ENCODE peak calls at places on chromosomes 11 and 22, in six cellular contexts. One of them, this sample, is unnamed.

GRCh38 chr22:21931056-21931455 is 21.6 kb downstream of the PPM1F start:
- DNase-seq in nucleus accumbens: no peak
- DNase-seq in occipital lobe: no peak
- DNase-seq in A549: no peak
- DNase-seq in GM12865: no peak
- DNase-seq in stimulated activated naive CD4-positive, alpha-beta T cell: no peak
- DNase-seq in this sample: no peak

GRCh38 chr22:41043727-41044126 is 48.7 kb upstream of the EP300 start:
- DNase-seq in nucleus accumbens: no peak
- DNase-seq in occipital lobe: no peak
- DNase-seq in A549: no peak
- DNase-seq in GM12865: no peak
- DNase-seq in stimulated activated naive CD4-positive, alpha-beta T cell: no peak
- DNase-seq in this sample: no peak

GRCh38 chr11:73549367-73549766 is 48.5 kb downstream of the FAM168A start:
- DNase-seq in nucleus accumbens: no peak
- DNase-seq in occipital lobe: no peak
- DNase-seq in A549: no peak
- DNase-seq in GM12865: no peak
- DNase-seq in stimulated activated naive CD4-positive, alpha-beta T cell: no peak
- DNase-seq in this sample: no peak

GRCh38 chr11:61007383-61007970 is 36.0 kb downstream of the CD6 start:
- DNase-seq in nucleus accumbens: no peak
- DNase-seq in occipital lobe: no peak
- DNase-seq in A549: no peak
- DNase-seq in GM12865: no peak
- DNase-seq in stimulated activated naive CD4-positive, alpha-beta T cell: peak; percentile 41
- DNase-seq in this sample: no peak

GRCh38 chr11:128532016-128532570 is 55.3 kb downstream of the ETS1 start:
- DNase-seq in nucleus accumbens: peak; percentile 40
- DNase-seq in occipital lobe: peak; percentile 71
- DNase-seq in A549: no peak
- DNase-seq in GM12865: no peak
- DNase-seq in stimulated activated naive CD4-positive, alpha-beta T cell: no peak
- DNase-seq in this sample: no peak

GRCh38 chr22:17952273-17952801 is 72.0 kb downstream of the MICAL3 start:
- DNase-seq in nucleus accumbens: no peak
- DNase-seq in occipital lobe: no peak
- DNase-seq in A549: no peak
- DNase-seq in GM12865: no peak
- DNase-seq in stimulated activated naive CD4-positive, alpha-beta T cell: no peak
- DNase-seq in this sample: no peak

GRCh38 chr11:118287006-118287405 is 17.5 kb upstream of the CD3E start:
- DNase-seq in nucleus accumbens: no peak
- DNase-seq in occipital lobe: no peak
- DNase-seq in A549: no peak
- DNase-seq in GM12865: no peak
- DNase-seq in stimulated activated naive CD4-positive, alpha-beta T cell: no peak
- DNase-seq in this sample: no peak

GRCh38 chr22:42800731-42801536 is 56.1 kb downstream of the ARFGAP3 start:
- DNase-seq in nucleus accumbens: no peak
- DNase-seq in occipital lobe: no peak
- DNase-seq in A549: no peak
- DNase-seq in GM12865: no peak
- DNase-seq in stimulated activated naive CD4-positive, alpha-beta T cell: no peak
- DNase-seq in this sample: peak; percentile 49

GRCh38 chr22:42269407-42270177 is 861 bp downstream of the TCF20 start:
- DNase-seq in nucleus accumbens: no peak
- DNase-seq in occipital lobe: no peak
- DNase-seq in A549: peak; percentile 68
- DNase-seq in GM12865: peak; percentile 83
- DNase-seq in stimulated activated naive CD4-positive, alpha-beta T cell: peak; percentile 64
- DNase-seq in this sample: no peak

GRCh38 chr11:30348035-30348434 is 25.1 kb downstream of the ARL14EP start:
- DNase-seq in nucleus accumbens: no peak
- DNase-seq in occipital lobe: no peak
- DNase-seq in A549: no peak
- DNase-seq in GM12865: no peak
- DNase-seq in stimulated activated naive CD4-positive, alpha-beta T cell: no peak
- DNase-seq in this sample: no peak

GRCh38 chr11:26583550-26583949 is 11.5 kb upstream of the MUC15 start:
- DNase-seq in nucleus accumbens: no peak
- DNase-seq in occipital lobe: no peak
- DNase-seq in A549: no peak
- DNase-seq in GM12865: no peak
- DNase-seq in stimulated activated naive CD4-positive, alpha-beta T cell: no peak
- DNase-seq in this sample: no peak

GRCh38 chr11:69540118-69541000 is 58.9 kb downstream of the LINC01488 start:
- DNase-seq in nucleus accumbens: no peak
- DNase-seq in occipital lobe: no peak
- DNase-seq in A549: no peak
- DNase-seq in GM12865: no peak
- DNase-seq in stimulated activated naive CD4-positive, alpha-beta T cell: no peak
- DNase-seq in this sample: peak; percentile 87

GRCh38 chr11:27055065-27055682 is 14.6 kb downstream of the BBOX1 start:
- DNase-seq in nucleus accumbens: no peak
- DNase-seq in occipital lobe: no peak
- DNase-seq in A549: no peak
- DNase-seq in GM12865: no peak
- DNase-seq in stimulated activated naive CD4-positive, alpha-beta T cell: no peak
- DNase-seq in this sample: no peak

GRCh38 chr11:64564419-64564818 is 26.6 kb upstream of the SLC22A12 start:
- DNase-seq in nucleus accumbens: no peak
- DNase-seq in occipital lobe: no peak
- DNase-seq in A549: no peak
- DNase-seq in GM12865: no peak
- DNase-seq in stimulated activated naive CD4-positive, alpha-beta T cell: no peak
- DNase-seq in this sample: no peak

GRCh38 chr11:3177931-3178330 is 12.8 kb upstream of the OSBPL5 start:
- DNase-seq in nucleus accumbens: no peak
- DNase-seq in occipital lobe: no peak
- DNase-seq in A549: no peak
- DNase-seq in GM12865: no peak
- DNase-seq in stimulated activated naive CD4-positive, alpha-beta T cell: no peak
- DNase-seq in this sample: no peak

GRCh38 chr11:95596011-95596489 is 193.5 kb downstream of the FAM76B start:
- DNase-seq in nucleus accumbens: no peak
- DNase-seq in occipital lobe: no peak
- DNase-seq in A549: no peak
- DNase-seq in GM12865: no peak
- DNase-seq in stimulated activated naive CD4-positive, alpha-beta T cell: no peak
- DNase-seq in this sample: no peak

GRCh38 chr22:35630387-35630793 is 13.3 kb upstream of the MB start:
- DNase-seq in nucleus accumbens: no peak
- DNase-seq in occipital lobe: no peak
- DNase-seq in A549: peak; percentile 41
- DNase-seq in GM12865: no peak
- DNase-seq in stimulated activated naive CD4-positive, alpha-beta T cell: no peak
- DNase-seq in this sample: no peak

GRCh38 chr11:76314741-76315090 is 66.2 kb downstream of the THAP12 start:
- DNase-seq in nucleus accumbens: no peak
- DNase-seq in occipital lobe: no peak
- DNase-seq in A549: no peak
- DNase-seq in GM12865: no peak
- DNase-seq in stimulated activated naive CD4-positive, alpha-beta T cell: no peak
- DNase-seq in this sample: no peak

GRCh38 chr22:39997939-39998726 is 3.4 kb downstream of the FAM83F start:
- DNase-seq in nucleus accumbens: no peak
- DNase-seq in occipital lobe: no peak
- DNase-seq in A549: peak; percentile 18
- DNase-seq in GM12865: no peak
- DNase-seq in stimulated activated naive CD4-positive, alpha-beta T cell: no peak
- DNase-seq in this sample: no peak

GRCh38 chr11:63761173-63761572 is 7.4 kb downstream of the ZFTA start:
- DNase-seq in nucleus accumbens: no peak
- DNase-seq in occipital lobe: no peak
- DNase-seq in A549: no peak
- DNase-seq in GM12865: no peak
- DNase-seq in stimulated activated naive CD4-positive, alpha-beta T cell: no peak
- DNase-seq in this sample: no peak

GRCh38 chr11:104001474-104001873 is 35.0 kb upstream of the DDI1 start:
- DNase-seq in nucleus accumbens: no peak
- DNase-seq in occipital lobe: no peak
- DNase-seq in A549: no peak
- DNase-seq in GM12865: no peak
- DNase-seq in stimulated activated naive CD4-positive, alpha-beta T cell: no peak
- DNase-seq in this sample: no peak

GRCh38 chr11:30749268-30749667 is 163.1 kb upstream of the MPPED2 start:
- DNase-seq in nucleus accumbens: no peak
- DNase-seq in occipital lobe: no peak
- DNase-seq in A549: no peak
- DNase-seq in GM12865: no peak
- DNase-seq in stimulated activated naive CD4-positive, alpha-beta T cell: no peak
- DNase-seq in this sample: no peak

GRCh38 chr11:124867700-124868099 is 2.5 kb downstream of the ROBO3 start:
- DNase-seq in nucleus accumbens: no peak
- DNase-seq in occipital lobe: no peak
- DNase-seq in A549: peak; percentile 61
- DNase-seq in GM12865: peak; percentile 29
- DNase-seq in stimulated activated naive CD4-positive, alpha-beta T cell: no peak
- DNase-seq in this sample: peak; percentile 55

GRCh38 chr11:67667490-67668190 is 6.8 kb downstream of the ALDH3B2 start:
- DNase-seq in nucleus accumbens: no peak
- DNase-seq in occipital lobe: no peak
- DNase-seq in A549: no peak
- DNase-seq in GM12865: peak; percentile 57
- DNase-seq in stimulated activated naive CD4-positive, alpha-beta T cell: no peak
- DNase-seq in this sample: no peak

GRCh38 chr22:25840162-25840561 is 98.2 kb downstream of the MYO18B start:
- DNase-seq in nucleus accumbens: no peak
- DNase-seq in occipital lobe: no peak
- DNase-seq in A549: no peak
- DNase-seq in GM12865: no peak
- DNase-seq in stimulated activated naive CD4-positive, alpha-beta T cell: no peak
- DNase-seq in this sample: peak; percentile 52

GRCh38 chr22:21444701-21445436 is 22.3 kb upstream of the TMEM191C start:
- DNase-seq in nucleus accumbens: no peak
- DNase-seq in occipital lobe: no peak
- DNase-seq in A549: no peak
- DNase-seq in GM12865: no peak
- DNase-seq in stimulated activated naive CD4-positive, alpha-beta T cell: no peak
- DNase-seq in this sample: no peak

GRCh38 chr11:118791015-118791960 is at the start of gene DDX6:
- DNase-seq in nucleus accumbens: peak; percentile 75
- DNase-seq in occipital lobe: peak; percentile 84
- DNase-seq in A549: peak; percentile 62
- DNase-seq in GM12865: peak; percentile 93
- DNase-seq in stimulated activated naive CD4-positive, alpha-beta T cell: peak; percentile 91
- DNase-seq in this sample: peak; percentile 94

GRCh38 chr22:35910013-35910860 is 118.4 kb downstream of the RBFOX2 start:
- DNase-seq in nucleus accumbens: no peak
- DNase-seq in occipital lobe: no peak
- DNase-seq in A549: no peak
- DNase-seq in GM12865: no peak
- DNase-seq in stimulated activated naive CD4-positive, alpha-beta T cell: no peak
- DNase-seq in this sample: no peak

GRCh38 chr22:37195921-37196320 is 7.9 kb upstream of the C1QTNF6 start:
- DNase-seq in nucleus accumbens: no peak
- DNase-seq in occipital lobe: no peak
- DNase-seq in A549: no peak
- DNase-seq in GM12865: no peak
- DNase-seq in stimulated activated naive CD4-positive, alpha-beta T cell: no peak
- DNase-seq in this sample: no peak

GRCh38 chr11:42957831-42958230 is 354.0 kb upstream of the API5 start:
- DNase-seq in nucleus accumbens: no peak
- DNase-seq in occipital lobe: no peak
- DNase-seq in A549: no peak
- DNase-seq in GM12865: no peak
- DNase-seq in stimulated activated naive CD4-positive, alpha-beta T cell: no peak
- DNase-seq in this sample: no peak

GRCh38 chr11:28343304-28344233 is 235.4 kb downstream of the METTL15 start:
- DNase-seq in nucleus accumbens: no peak
- DNase-seq in occipital lobe: no peak
- DNase-seq in A549: peak; percentile 24
- DNase-seq in GM12865: no peak
- DNase-seq in stimulated activated naive CD4-positive, alpha-beta T cell: no peak
- DNase-seq in this sample: no peak

GRCh38 chr22:47130883-47131610 is 368.6 kb downstream of the TBC1D22A start:
- DNase-seq in nucleus accumbens: no peak
- DNase-seq in occipital lobe: no peak
- DNase-seq in A549: no peak
- DNase-seq in GM12865: no peak
- DNase-seq in stimulated activated naive CD4-positive, alpha-beta T cell: no peak
- DNase-seq in this sample: no peak

GRCh38 chr11:31114437-31114836 is 255.1 kb downstream of the DCDC1 start:
- DNase-seq in nucleus accumbens: no peak
- DNase-seq in occipital lobe: no peak
- DNase-seq in A549: no peak
- DNase-seq in GM12865: no peak
- DNase-seq in stimulated activated naive CD4-positive, alpha-beta T cell: no peak
- DNase-seq in this sample: no peak

This sample was measured in coronary artery.